ENCODE peak calls at places on chromosomes 13 and 19, in ten cellular contexts. N, B, W, G, F, R, J, C, A and I are unnamed samples.

GRCh38 chr13:53075356-53076041 is 46.9 kb downstream of the OLFM4 start:
- DNase-seq in W (no peak), A (no peak), R (no peak), N (no peak), G (no peak), B (no peak), J (no peak), C (no peak), F (no peak), I (no peak)

GRCh38 chr13:94901070-94901469 is 188.7 kb upstream of the SOX21 start:
- DNase-seq in A (no peak), J (no peak), F (no peak), N (no peak), R (no peak), G (no peak), W (no peak), C (no peak), B (no peak), I (no peak)

GRCh38 chr13:29857089-29857488 is 6.7 kb upstream of the UBL3 start:
- DNase-seq in F (no peak), B (no peak), G (no peak), R (no peak), C (no peak), N (no peak), J (no peak), W (no peak), A (no peak), I (no peak)

GRCh38 chr13:90700340-90700739 is 647.1 kb upstream of the MIR17HG start:
- DNase-seq in A (no peak), J (no peak), C (no peak), W (no peak), R (no peak), F (no peak), G (no peak), B (no peak), N (no peak), I (no peak)

GRCh38 chr19:52398091-52398461 is 427 bp downstream of the ZNF528 start:
- DNase-seq in C (peak; percentile 3), F (peak; percentile 4), R (peak; percentile 44), G (no peak), J (no peak), A (no peak), N (no peak), B (no peak), W (no peak), I (no peak)

GRCh38 chr13:24741016-24741662 is 22.8 kb upstream of the RNF17 start:
- DNase-seq in R (peak; percentile 39), N (no peak), J (no peak), G (no peak), F (no peak), B (no peak), W (no peak), A (no peak), C (no peak), I (peak; percentile 22)

GRCh38 chr13:113786262-113786841 is 27.3 kb downstream of the TMEM255B start:
- DNase-seq in G (peak; percentile 13), B (no peak), J (peak; percentile 67), F (no peak), W (no peak), R (no peak), N (no peak), A (no peak), C (peak; percentile 30), I (peak; percentile 45)

GRCh38 chr19:5313307-5313706 is 27.3 kb downstream of the PTPRS start:
- DNase-seq in J (no peak), W (peak; percentile 79), R (no peak), N (no peak), A (no peak), C (no peak), G (no peak), B (no peak), F (no peak), I (no peak)

GRCh38 chr13:39415003-39415402 is 188.0 kb downstream of the LHFPL6 start:
- DNase-seq in J (peak; percentile 70), F (peak; percentile 72), W (no peak), C (no peak), R (no peak), G (no peak), B (peak; percentile 37), N (no peak), A (no peak), I (no peak)

GRCh38 chr19:29872224-29872731 is 60.5 kb downstream of the CCNE1 start:
- DNase-seq in G (no peak), C (no peak), R (peak; percentile 65), J (no peak), W (no peak), B (no peak), A (no peak), N (no peak), F (no peak), I (peak; percentile 19)

GRCh38 chr19:29812080-29812880 is 489 bp downstream of the CCNE1 start:
- DNase-seq in W (peak; percentile 35), J (no peak), G (peak; percentile 69), B (no peak), N (no peak), F (no peak), R (peak; percentile 35), C (no peak), A (no peak), I (no peak)

GRCh38 chr19:5801796-5802616 is 2.9 kb upstream of the NRTN start:
- DNase-seq in R (peak; percentile 97), A (no peak), J (peak; percentile 13), G (no peak), F (no peak), N (no peak), W (no peak), C (no peak), B (no peak), I (no peak)

GRCh38 chr13:77925616-77926015 is 7.0 kb upstream of the EDNRB start:
- DNase-seq in J (no peak), B (no peak), A (no peak), N (no peak), C (no peak), W (no peak), F (no peak), R (no peak), G (no peak), I (no peak)

GRCh38 chr13:77062097-77062496 is 35.1 kb upstream of the FBXL3 start:
- DNase-seq in B (no peak), A (no peak), F (no peak), G (no peak), C (no peak), J (no peak), N (no peak), W (no peak), R (no peak), I (no peak)

GRCh38 chr19:10766681-10767201 is 48.9 kb downstream of the DNM2 start:
- DNase-seq in A (no peak), B (no peak), R (no peak), C (no peak), W (no peak), G (no peak), J (peak; percentile 40), N (no peak), F (no peak), I (no peak)

GRCh38 chr13:60267498-60268202 is 103.9 kb upstream of the DIAPH3 start:
- DNase-seq in G (no peak), A (no peak), W (no peak), J (no peak), F (no peak), N (no peak), B (no peak), C (no peak), R (peak; percentile 79), I (peak; percentile 5)

GRCh38 chr19:7772752-7773291 is 9.8 kb downstream of the CLEC4M start:
- DNase-seq in G (no peak), R (no peak), J (no peak), C (no peak), F (no peak), B (no peak), W (peak; percentile 38), A (no peak), N (no peak), I (peak; percentile 63)

GRCh38 chr13:93248627-93249047 is 22.0 kb downstream of the GPC6 start:
- DNase-seq in G (peak; percentile 80), A (no peak), B (no peak), C (peak; percentile 63), R (peak; percentile 72), J (peak; percentile 88), W (no peak), N (peak; percentile 78), F (no peak), I (peak; percentile 49)
- TF ChIP-seq CTCF in G (peak; percentile 34), A (no peak), B (no peak), C (peak; percentile 80), R (peak; percentile 65), J (peak; percentile 76), W (no peak), N (peak; percentile 96), F (peak; percentile 7), I (peak; percentile 49)

GRCh38 chr19:49425178-49425577 is at the start of gene GFY:
- DNase-seq in R (no peak), A (no peak), J (no peak), W (no peak), N (no peak), B (no peak), C (no peak), F (no peak), G (no peak), I (no peak)
- H3K4me3 ChIP-seq in R (peak within 1 kb of the TSS; percentile 48), A (no peak within 1 kb of the TSS), J (no peak within 1 kb of the TSS), W (no peak within 1 kb of the TSS), N (no peak within 1 kb of the TSS), B (no peak within 1 kb of the TSS), C (no peak within 1 kb of the TSS), F (no peak within 1 kb of the TSS), G (no peak within 1 kb of the TSS), I (no peak within 1 kb of the TSS)

DNA sequence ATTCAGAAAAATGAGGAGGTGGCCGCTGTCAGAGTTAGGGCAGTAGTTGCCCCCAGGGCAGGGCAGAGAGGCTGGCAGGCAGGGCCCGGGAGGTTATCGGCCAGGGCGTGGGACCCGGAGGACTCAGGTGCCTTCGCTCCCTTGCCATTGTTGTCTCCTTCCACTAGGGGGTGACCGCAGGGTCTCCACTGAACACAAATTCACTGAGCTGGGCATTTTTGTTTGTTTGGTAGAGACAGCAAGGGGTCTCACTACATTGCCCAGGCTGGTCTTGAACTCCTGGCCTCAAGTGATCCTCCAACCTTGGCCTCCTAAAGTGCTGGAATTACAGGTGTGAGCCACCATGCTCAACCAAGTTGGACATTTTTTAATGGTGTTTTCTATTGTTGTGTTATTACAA is 25.1 kb downstream of the CARS2 start:
- DNase-seq in A (no peak), B (no peak), N (no peak), J (no peak), G (no peak), C (no peak), W (no peak), F (no peak), R (peak; percentile 80), I (peak; percentile 18)
- TF ChIP-seq CTCF in A (no peak), B (peak; percentile 24), N (peak; percentile 55), J (peak; percentile 53), G (no peak), C (peak; percentile 75), W (peak; percentile 44), F (peak; percentile 30), R (peak; percentile 62), I (peak; percentile 38)

DNA sequence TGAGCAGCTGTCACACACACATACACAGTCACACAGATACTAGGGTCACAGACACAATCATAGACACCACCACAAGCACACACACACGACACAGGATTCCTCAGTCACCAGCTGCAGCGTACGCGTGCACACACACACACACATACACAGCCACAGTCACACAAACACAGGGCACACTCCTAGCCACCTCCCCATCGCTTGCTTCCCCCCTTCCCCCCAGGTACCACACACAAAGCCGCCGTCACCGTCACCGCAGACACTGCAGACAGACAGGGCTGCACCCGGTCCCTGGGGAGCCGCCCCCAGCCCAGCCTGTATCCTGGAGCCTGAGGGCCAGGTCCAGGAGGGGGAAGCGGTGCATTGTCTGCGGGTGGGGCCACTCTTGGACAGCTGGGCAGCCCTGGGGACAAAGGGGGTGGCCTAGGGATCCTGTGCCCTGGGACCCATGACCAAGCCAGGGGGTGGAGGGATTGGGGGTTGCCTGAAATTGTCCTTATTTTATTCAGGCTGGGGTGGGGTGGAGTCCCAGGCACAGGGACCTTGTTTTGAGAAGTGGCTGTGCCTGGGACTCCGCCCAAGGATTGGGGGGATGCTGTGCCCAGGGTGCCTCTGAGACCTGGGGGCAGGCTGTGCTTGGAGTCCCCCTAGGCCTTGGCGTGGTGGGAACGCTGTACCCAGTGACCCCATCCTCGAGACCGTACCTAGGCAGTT is 957 bp downstream of the NUMBL start:
- DNase-seq in C (peak; percentile 20), B (no peak), F (peak; percentile 44), A (no peak), W (peak; percentile 63), G (peak; percentile 75), R (peak; percentile 47), N (no peak), J (no peak), I (peak; percentile 25)
- H3K4me3 ChIP-seq in C (peak overlapping the region; percentile 85), B (peak overlapping the region; percentile 58), F (peak overlapping the region; percentile 51), A (peak overlapping the region; percentile 94), W (no peak overlapping the region), G (peak overlapping the region; percentile 74), R (peak overlapping the region; percentile 78), N (peak overlapping the region; percentile 64), J (peak overlapping the region; percentile 95), I (peak overlapping the region; percentile 58)